ENCODE peak calls at places on chromosomes 1 and 21, in ten cellular contexts. S, D, E, Y, X, N, G, R, V and I are unnamed samples.

GRCh38 chr21:17981060-17981459 is 161.9 kb upstream of the C21orf91 start:
- DNase-seq in N (no peak), Y (no peak), E (no peak), G (no peak), V (no peak), R (no peak), X (no peak), D (no peak), S (no peak), I (no peak)

GRCh38 chr1:228101994-228102790 is 933 bp downstream of the C1orf35 start:
- DNase-seq in Y (no peak), X (peak), V (peak), S (no peak), R (peak), N (no peak), G (peak), E (peak), D (peak), I (peak)

GRCh38 chr1:20964540-20965484 is 177.7 kb upstream of the HP1BP3 start:
- DNase-seq in N (no peak), X (no peak), Y (no peak), D (peak), V (no peak), E (no peak), G (no peak), S (no peak), R (no peak), I (no peak)

GRCh38 chr1:66938618-66939017 is 13.8 kb downstream of the MIER1 start:
- DNase-seq in D (no peak), E (no peak), G (no peak), R (no peak), Y (no peak), N (no peak), V (no peak), X (no peak), S (no peak), I (peak)

GRCh38 chr21:43814215-43815106 is 25.1 kb downstream of the RRP1 start:
- DNase-seq in R (no peak), Y (no peak), V (no peak), N (no peak), X (no peak), D (no peak), S (no peak), E (no peak), G (no peak), I (no peak)

GRCh38 chr1:25875856-25876692 is 566 bp upstream of the PAQR7 start:
- DNase-seq in V (peak), X (peak), N (no peak), S (no peak), D (no peak), G (peak), R (no peak), Y (peak), E (no peak), I (no peak)

GRCh38 chr1:8962812-8963669 is 17.4 kb downstream of the CA6 start:
- DNase-seq in X (peak), E (peak), R (no peak), Y (no peak), N (no peak), D (peak), V (peak), G (no peak), S (no peak), I (peak)

GRCh38 chr1:204714861-204715511 is 29.4 kb upstream of the LRRN2 start:
- DNase-seq in X (peak), Y (no peak), G (no peak), N (peak), S (no peak), R (no peak), E (no peak), D (peak), V (peak), I (no peak)

GRCh38 chr1:246428542-246429308 is 78.4 kb downstream of the SMYD3 start:
- DNase-seq in E (no peak), G (no peak), R (no peak), V (no peak), S (no peak), X (no peak), D (no peak), Y (peak), N (no peak), I (peak)